ENCODE peak calls at places on chromosomes 5 and 9, in four cellular contexts. L is A549, Q is HepG2, S is H1. N is an unnamed sample.

GRCh38 chr9:98992885-98993569 is 49.3 kb downstream of the COL15A1 start:
- DNase-seq in L (no peak), Q (no peak), S (no peak), N (no peak)

GRCh38 chr9:99300103-99300439 is 78.0 kb downstream of the SEC61B start:
- DNase-seq in L (no peak), Q (no peak), S (no peak), N (no peak)

GRCh38 chr5:132484386-132484715 is 6.2 kb downstream of the IRF1 start:
- DNase-seq in L (no peak), Q (no peak), S (no peak), N (no peak)

GRCh38 chr9:1005043-1005667 is 28.7 kb downstream of the DMRT3 start:
- DNase-seq in L (peak; percentile 67), Q (peak; percentile 47), S (no peak), N (peak; percentile 36)

GRCh38 chr5:52786937-52787599 is 648 bp upstream of the ITGA1 start:
- DNase-seq in L (peak; percentile 37), Q (peak; percentile 53), S (no peak), N (no peak)

GRCh38 chr9:79880626-79881025 is 308.9 kb downstream of the TLE4 start:
- DNase-seq in L (no peak), Q (no peak), S (no peak), N (no peak)

GRCh38 chr9:116525611-116526010 is 161.5 kb upstream of the TRIM32 start:
- DNase-seq in L (no peak), Q (peak; percentile 25), S (no peak), N (no peak)

GRCh38 chr5:171314728-171315385 is 5.8 kb downstream of the TLX3 start:
- DNase-seq in L (no peak), Q (no peak), S (no peak), N (no peak)

GRCh38 chr9:36559036-36559695 is 13.5 kb upstream of the MELK start:
- DNase-seq in L (no peak), Q (no peak), S (no peak), N (no peak)

GRCh38 chr5:179435731-179436315 is 90.6 kb upstream of the ADAMTS2 start:
- DNase-seq in L (no peak), Q (no peak), S (no peak), N (no peak)

GRCh38 chr9:125755340-125755739 is 8.2 kb downstream of the PBX3 start:
- DNase-seq in L (no peak), Q (no peak), S (no peak), N (no peak)

GRCh38 chr5:23013395-23013994 is 160.4 kb upstream of the CDH12 start:
- DNase-seq in L (no peak), Q (no peak), S (no peak), N (no peak)

GRCh38 chr5:157050050-157050449 is 8.9 kb downstream of the HAVCR1 start:
- DNase-seq in L (no peak), Q (no peak), S (no peak), N (no peak)

GRCh38 chr9:8401961-8402701 is 602.6 kb upstream of the DMAC1 start:
- DNase-seq in L (no peak), Q (no peak), S (no peak), N (no peak)

GRCh38 chr5:33701251-33701650 is 190.5 kb downstream of the ADAMTS12 start:
- DNase-seq in L (no peak), Q (no peak), S (no peak), N (no peak)

GRCh38 chr9:96655198-96655851 is at the start of gene PRXL2C:
- DNase-seq in L (peak; percentile 77), Q (peak; percentile 29), S (no peak), N (peak; percentile 86)

GRCh38 chr9:96654450-96655197 is 493 bp downstream of the PRXL2C start:
- DNase-seq in L (peak; percentile 88), Q (peak; percentile 41), S (no peak), N (peak; percentile 66)

GRCh38 chr9:96651626-96652025 is 3.5 kb downstream of the PRXL2C start:
- DNase-seq in L (peak; percentile 39), Q (no peak), S (no peak), N (no peak)

GRCh38 chr9:96646081-96646991 is 8.8 kb downstream of the PRXL2C start:
- DNase-seq in L (no peak), Q (no peak), S (no peak), N (no peak)

GRCh38 chr9:96649620-96650323 is 5.3 kb downstream of the PRXL2C start:
- DNase-seq in L (no peak), Q (no peak), S (no peak), N (no peak)
- TF ChIP-seq PHF8 in L (no peak), Q (no peak), S (no peak), N (no peak)

GRCh38 chr9:84315278-84315877 is 25.2 kb downstream of the SLC28A3 start:
- DNase-seq in L (peak; percentile 61), Q (peak; percentile 23), S (peak; percentile 41), N (peak; percentile 63)
- TF ChIP-seq PHF8 in L (no peak), Q (no peak), S (no peak), N (no peak)

DNA sequence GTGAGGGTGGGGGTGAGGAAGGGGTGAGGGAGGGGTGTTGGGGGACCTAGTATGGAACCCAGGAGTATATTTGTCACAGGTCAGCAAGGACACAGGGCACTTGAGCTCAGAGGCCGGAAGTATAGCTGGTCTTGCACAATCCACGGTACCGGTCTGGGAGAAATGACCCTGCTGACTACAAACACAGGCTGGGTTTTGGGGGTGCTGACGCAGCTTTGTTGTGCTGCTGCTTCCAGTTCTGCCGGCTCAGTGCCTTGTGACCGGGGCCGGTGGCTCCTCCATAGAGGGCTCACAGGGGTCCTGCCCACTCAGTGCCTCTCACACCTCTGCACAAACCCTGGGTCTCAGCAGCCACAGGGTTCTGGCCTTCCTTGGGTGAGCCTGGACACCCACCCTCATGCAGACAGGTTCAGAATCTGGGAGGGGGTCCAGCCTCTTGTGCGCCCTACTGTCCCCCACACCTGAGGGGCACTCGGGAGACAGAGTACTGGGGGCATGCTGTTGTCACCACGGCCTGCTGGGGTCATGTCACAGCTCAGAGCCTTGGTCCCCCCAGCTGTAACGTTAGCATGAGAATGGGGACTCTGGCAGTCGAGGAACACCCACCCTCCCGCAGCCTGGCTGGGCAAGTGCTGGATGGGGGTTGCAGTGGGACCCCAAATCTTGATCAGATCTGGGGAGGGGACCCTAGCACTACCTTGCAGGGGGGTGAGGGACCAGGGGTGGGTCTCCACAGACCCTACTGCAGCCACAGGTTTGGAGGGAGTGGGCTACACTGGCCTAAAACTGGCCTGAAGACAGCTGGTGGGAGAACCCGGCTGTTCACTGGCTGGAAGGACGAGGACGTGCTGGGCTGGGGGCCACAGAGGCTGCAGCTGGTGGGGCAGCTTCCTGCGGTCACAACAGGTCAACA is 17.7 kb downstream of the NINJ1 start:
- DNase-seq in L (peak; percentile 57), Q (peak; percentile 84), S (no peak), N (peak; percentile 45)
- TF ChIP-seq PHF8 in L (no peak), Q (no peak), S (no peak), N (no peak)

GRCh38 chr9:34400275-34400674 is 23.6 kb upstream of the MYORG start:
- DNase-seq in L (no peak), Q (no peak), S (no peak), N (no peak)
- TF ChIP-seq PHF8 in L (no peak), Q (no peak), S (no peak), N (no peak)

N was measured in K562.